ENCODE peak calls at places on chromosome 18, in five cellular contexts. S, U, M, O and W are unnamed samples.

GRCh38 chr18:46042571-46043123 is 29.4 kb downstream of the PSTPIP2 start:
- DNase-seq in S (no peak), U (no peak), M (no peak), O (no peak), W (no peak)

GRCh38 chr18:79567481-79568147 is 112.0 kb upstream of the CTDP1 start:
- DNase-seq in S (peak; percentile 49), U (no peak), M (no peak), O (no peak), W (no peak)

GRCh38 chr18:22639026-22639463 is 221.3 kb upstream of the CTAGE1 start:
- DNase-seq in S (no peak), U (no peak), M (peak; percentile 17), O (no peak), W (no peak)

GRCh38 chr18:54090856-54091255 is 133.6 kb downstream of the MBD2 start:
- DNase-seq in S (no peak), U (no peak), M (no peak), O (no peak), W (no peak)

GRCh38 chr18:75369026-75369425 is 58.5 kb downstream of the SMIM21 start:
- DNase-seq in S (no peak), U (no peak), M (no peak), O (no peak), W (no peak)

GRCh38 chr18:6284300-6284699 is 130.4 kb downstream of the L3MBTL4 start:
- DNase-seq in S (no peak), U (no peak), M (no peak), O (no peak), W (no peak)

GRCh38 chr18:944440-944839 is 39.8 kb downstream of the ADCYAP1 start:
- DNase-seq in S (no peak), U (no peak), M (no peak), O (no peak), W (no peak)

GRCh38 chr18:45167631-45168225 is 447.5 kb upstream of the SLC14A2 start:
- DNase-seq in S (no peak), U (no peak), M (no peak), O (no peak), W (no peak)

GRCh38 chr18:2656237-2657042 is 914 bp downstream of the SMCHD1 start:
- DNase-seq in S (peak; percentile 41), U (no peak), M (no peak), O (no peak), W (peak; percentile 54)